ENCODE peak calls at places on chromosomes 1 and 21, in four cellular contexts. U is caudate nucleus, I is right atrium auricular region, S is OCI-LY7. V is an unnamed sample.

GRCh38 chr1:153429266-153430165 is 13.2 kb downstream of the S100A7A start:
- DNase-seq in U (no peak), I (peak; percentile 42), S (no peak), V (no peak)

GRCh38 chr1:15501208-15502032 is 22.6 kb downstream of the CASP9 start:
- DNase-seq in U (no peak), I (no peak), S (peak; percentile 69), V (no peak)

GRCh38 chr1:11516961-11517635 is 38.1 kb downstream of the DISP3 start:
- DNase-seq in U (no peak), I (no peak), S (no peak), V (no peak)

GRCh38 chr1:41540886-41541591 is 56.6 kb upstream of the EDN2 start:
- DNase-seq in U (no peak), I (no peak), S (no peak), V (no peak)

GRCh38 chr21:34845521-34846213 is 176.9 kb downstream of the CLIC6 start:
- DNase-seq in U (no peak), I (no peak), S (peak; percentile 16), V (no peak)

GRCh38 chr1:224292419-224292818 is 37.6 kb downstream of the NVL start:
- DNase-seq in U (no peak), I (no peak), S (no peak), V (no peak)

GRCh38 chr1:39816431-39817090 is 27.9 kb upstream of the BMP8B start:
- DNase-seq in U (no peak), I (peak; percentile 64), S (peak; percentile 77), V (peak; percentile 66)

GRCh38 chr1:24980836-24981631 is 51.0 kb upstream of the RUNX3 start:
- DNase-seq in U (no peak), I (no peak), S (no peak), V (no peak)

GRCh38 chr21:45317401-45318145 is 29.9 kb upstream of the POFUT2 start:
- DNase-seq in U (no peak), I (no peak), S (no peak), V (no peak)

GRCh38 chr1:64538389-64538788 is 68.5 kb downstream of the CACHD1 start:
- DNase-seq in U (no peak), I (no peak), S (no peak), V (no peak)

GRCh38 chr21:44533121-44533890 is 6.7 kb downstream of the KRTAP10-1 start:
- DNase-seq in U (no peak), I (no peak), S (no peak), V (no peak)

GRCh38 chr1:169044296-169044695 is 62.2 kb upstream of the ATP1B1 start:
- DNase-seq in U (no peak), I (no peak), S (peak; percentile 52), V (no peak)

GRCh38 chr1:148362141-148362929 is 120.8 kb downstream of the PPIAL4G start:
- DNase-seq in U (no peak), I (no peak), S (no peak), V (peak; percentile 56)

GRCh38 chr1:116726872-116727271 is 27.4 kb upstream of the CD2 start:
- DNase-seq in U (no peak), I (no peak), S (no peak), V (no peak)

GRCh38 chr1:228161381-228161780 is 4.2 kb upstream of the IBA57 start:
- DNase-seq in U (no peak), I (no peak), S (no peak), V (no peak)

GRCh38 chr1:29531596-29531995 is 295.3 kb downstream of the PTPRU start:
- DNase-seq in U (no peak), I (no peak), S (no peak), V (no peak)

GRCh38 chr1:59397459-59397858 is 100.6 kb downstream of the FGGY start:
- DNase-seq in U (no peak), I (no peak), S (no peak), V (no peak)

GRCh38 chr1:56526571-56527174 is 52.7 kb downstream of the PLPP3 start:
- DNase-seq in U (no peak), I (no peak), S (peak; percentile 89), V (no peak)

GRCh38 chr1:59759156-59759925 is 55.4 kb upstream of the HOOK1 start:
- DNase-seq in U (peak; percentile 26), I (peak; percentile 84), S (peak; percentile 64), V (peak; percentile 49)

GRCh38 chr1:161869291-161869690 is 103.2 kb downstream of the ATF6 start:
- DNase-seq in U (no peak), I (no peak), S (no peak), V (no peak)

GRCh38 chr1:43436371-43436770 is 17.4 kb downstream of the HYI start:
- DNase-seq in U (no peak), I (no peak), S (no peak), V (no peak)

GRCh38 chr1:184838374-184838995 is 83.8 kb upstream of the EDEM3 start:
- DNase-seq in U (no peak), I (peak; percentile 80), S (no peak), V (no peak)

GRCh38 chr1:1144122-1144842 is 28.4 kb upstream of the C1orf159 start:
- DNase-seq in U (no peak), I (no peak), S (peak; percentile 85), V (no peak)

GRCh38 chr1:46408356-46409062 is 14.4 kb downstream of the FAAH start:
- DNase-seq in U (no peak), I (no peak), S (no peak), V (no peak)

GRCh38 chr1:108119500-108119899 is 80.6 kb downstream of the SLC25A24 start:
- DNase-seq in U (no peak), I (no peak), S (no peak), V (no peak)

GRCh38 chr21:39597595-39598185 is 15.1 kb upstream of the B3GALT5 start:
- DNase-seq in U (no peak), I (no peak), S (no peak), V (no peak)

GRCh38 chr1:65959896-65960295 is 167.2 kb downstream of the PDE4B start:
- DNase-seq in U (no peak), I (no peak), S (no peak), V (no peak)
- H3K27ac ChIP-seq in U (peak overlapping the region; percentile 32), I (no peak overlapping the region), S (no peak overlapping the region), V (peak overlapping the region; percentile 79)

DNA sequence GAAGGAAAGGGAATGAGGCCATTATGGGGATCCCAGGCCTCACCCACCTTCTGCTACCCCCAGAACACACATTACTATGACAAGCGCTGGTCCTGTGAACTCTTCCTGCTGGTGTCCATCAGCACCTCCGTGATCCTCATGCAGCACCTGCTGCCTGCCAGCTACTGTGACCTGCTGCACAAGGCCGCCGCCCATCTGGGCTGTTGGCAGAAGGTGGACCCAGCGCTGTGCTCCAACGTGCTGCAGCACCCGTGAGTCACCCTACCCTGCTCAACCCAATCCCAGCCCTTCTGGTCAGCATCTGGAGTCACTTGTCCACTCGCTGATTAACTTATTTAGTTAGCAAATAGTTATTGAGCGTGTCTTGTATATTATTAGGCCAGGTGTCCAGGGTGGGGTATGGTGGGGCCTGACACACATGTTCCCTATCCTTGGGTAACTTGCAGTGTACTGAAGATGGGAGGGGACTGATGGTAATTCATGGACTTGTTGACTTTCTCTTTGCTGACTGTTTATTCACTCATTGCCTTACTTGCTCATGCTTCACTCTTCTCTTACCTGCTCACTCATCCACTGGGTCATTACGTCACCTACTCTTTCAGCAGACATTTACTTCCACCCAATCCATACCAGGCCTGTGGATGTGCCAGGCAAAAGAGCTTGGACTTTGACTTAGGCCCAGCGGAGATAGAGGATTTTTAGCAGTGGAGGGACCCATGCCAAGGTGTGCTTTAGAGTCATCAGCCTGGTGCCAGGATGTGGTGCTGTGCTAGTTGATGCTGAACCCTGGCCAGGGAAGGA is 12.9 kb upstream of the KPNA6 start:
- DNase-seq in U (no peak), I (no peak), S (no peak), V (no peak)
- H3K27ac ChIP-seq in U (no peak overlapping the region), I (no peak overlapping the region), S (no peak overlapping the region), V (no peak overlapping the region)

DNA sequence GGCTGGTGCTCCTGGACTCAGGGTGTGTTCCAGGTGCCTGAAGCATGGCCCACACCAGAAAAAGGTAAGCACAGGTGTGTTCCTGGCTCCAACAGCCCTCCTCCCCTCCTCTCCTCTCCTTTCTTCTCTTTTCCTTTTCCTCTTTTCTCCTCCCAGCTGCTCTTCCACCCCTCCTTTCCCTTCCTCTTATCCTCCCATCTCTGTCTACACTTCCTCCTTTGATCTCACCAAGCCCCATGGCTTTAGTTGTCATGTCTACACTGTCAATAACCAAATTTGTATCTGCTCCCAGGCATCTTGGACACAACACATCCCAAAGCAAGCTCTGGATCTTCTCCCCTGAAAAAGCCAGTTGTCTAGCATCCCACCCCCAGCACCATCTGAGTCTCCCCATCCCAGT is 56.7 kb upstream of the LAPTM5 start:
- DNase-seq in U (no peak), I (no peak), S (no peak), V (no peak)
- H3K27ac ChIP-seq in U (no peak overlapping the region), I (no peak overlapping the region), S (no peak overlapping the region), V (no peak overlapping the region)

DNA sequence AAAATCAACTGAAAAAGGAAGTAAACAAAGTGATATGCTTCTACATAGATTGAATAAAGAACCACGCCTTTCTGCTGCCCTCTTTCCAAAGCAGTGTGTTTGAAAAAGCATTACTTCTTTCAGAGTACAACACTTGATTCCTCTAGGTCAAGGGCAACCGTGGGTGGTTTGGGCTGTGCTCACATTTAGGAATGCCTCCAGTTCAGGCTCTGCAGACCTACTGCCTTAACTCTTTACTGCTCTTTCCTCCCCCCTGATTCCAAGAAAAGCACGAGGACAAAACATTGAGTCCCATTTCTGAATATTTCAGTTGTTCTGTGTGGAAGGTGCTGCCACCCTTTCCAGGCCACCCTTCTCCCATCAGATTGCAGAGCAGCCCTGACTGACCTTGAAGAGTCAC is 45.2 kb downstream of the ADAMTS1 start:
- DNase-seq in U (no peak), I (no peak), S (no peak), V (no peak)
- H3K27ac ChIP-seq in U (no peak overlapping the region), I (peak overlapping the region; percentile 73), S (no peak overlapping the region), V (no peak overlapping the region)

GRCh38 chr21:29346281-29346680 is 47.6 kb downstream of the BACH1 start:
- DNase-seq in U (no peak), I (no peak), S (no peak), V (no peak)
- H3K27ac ChIP-seq in U (no peak overlapping the region), I (no peak overlapping the region), S (no peak overlapping the region), V (no peak overlapping the region)

GRCh38 chr1:6157528-6158174 is 22.5 kb downstream of the CHD5 start:
- DNase-seq in U (peak; percentile 44), I (no peak), S (no peak), V (no peak)
- H3K27ac ChIP-seq in U (no peak overlapping the region), I (no peak overlapping the region), S (no peak overlapping the region), V (no peak overlapping the region)

GRCh38 chr21:33419538-33420123 is 16.4 kb downstream of the IFNGR2 start:
- DNase-seq in U (no peak), I (peak; percentile 68), S (no peak), V (no peak)
- H3K27ac ChIP-seq in U (no peak overlapping the region), I (peak overlapping the region; percentile 55), S (no peak overlapping the region), V (no peak overlapping the region)